ENCODE peak calls at places on chromosomes 2 and 18, in seven cellular contexts. N is Caki2, S is Kasumi-1, U is body of pancreas, G is lower lobe of right lung, B is HFF-Myc, F is substantia nigra. T is an unnamed sample.

GRCh38 chr2:204681412-204681811 is 136.1 kb downstream of the PARD3B start:
- DNase-seq in N (no peak), S (no peak), U (no peak), G (no peak), B (no peak), F (no peak), T (no peak)

GRCh38 chr2:72139871-72140620 is 7.6 kb downstream of the CYP26B1 start:
- DNase-seq in N (no peak), S (no peak), U (peak; percentile 2), G (no peak), B (no peak), F (no peak), T (no peak)

GRCh38 chr2:16821696-16822095 is 156.1 kb upstream of the CYRIA start:
- DNase-seq in N (peak; percentile 77), S (no peak), U (no peak), G (no peak), B (no peak), F (no peak), T (no peak)

GRCh38 chr2:52895726-52896340 is 871.8 kb upstream of the CHAC2 start:
- DNase-seq in N (no peak), S (no peak), U (no peak), G (no peak), B (no peak), F (no peak), T (no peak)

GRCh38 chr2:191069606-191070005 is 55.6 kb upstream of the STAT1 start:
- DNase-seq in N (no peak), S (no peak), U (no peak), G (no peak), B (no peak), F (no peak), T (no peak)

GRCh38 chr2:42102606-42103450 is 55.0 kb downstream of the PKDCC start:
- DNase-seq in N (no peak), S (no peak), U (peak; percentile 66), G (peak; percentile 78), B (no peak), F (no peak), T (no peak)

GRCh38 chr2:3192920-3193319 is 184.7 kb downstream of the EIPR1 start:
- DNase-seq in N (no peak), S (no peak), U (no peak), G (no peak), B (no peak), F (no peak), T (no peak)

GRCh38 chr18:73283788-73284187 is 416.0 kb upstream of the NETO1 start:
- DNase-seq in N (no peak), S (no peak), U (no peak), G (no peak), B (peak; percentile 46), F (no peak), T (peak; percentile 24)

GRCh38 chr2:54092940-54093339 is 22.5 kb upstream of the ACYP2 start:
- DNase-seq in N (no peak), S (no peak), U (no peak), G (no peak), B (no peak), F (no peak), T (no peak)

GRCh38 chr2:231464576-231465540 is 574 bp upstream of the NCL start:
- DNase-seq in N (peak; percentile 80), S (peak; percentile 73), U (peak; percentile 43), G (peak; percentile 98), B (no peak), F (peak; percentile 93), T (no peak)

GRCh38 chr2:149329470-149330126 is 789 bp upstream of the LYPD6 start:
- DNase-seq in N (peak; percentile 76), S (no peak), U (peak; percentile 78), G (peak; percentile 54), B (peak; percentile 31), F (no peak), T (peak; percentile 4)

GRCh38 chr18:61127714-61128485 is 205.3 kb upstream of the CDH20 start:
- DNase-seq in N (no peak), S (no peak), U (no peak), G (no peak), B (no peak), F (no peak), T (no peak)

GRCh38 chr2:228690681-228691080 is 509.2 kb upstream of the SPHKAP start:
- DNase-seq in N (no peak), S (no peak), U (no peak), G (no peak), B (no peak), F (no peak), T (no peak)

GRCh38 chr2:148568597-148568996 is 76.0 kb upstream of the EPC2 start:
- DNase-seq in N (no peak), S (no peak), U (no peak), G (no peak), B (no peak), F (no peak), T (no peak)

GRCh38 chr2:208407667-208408066 is 1.1 kb downstream of the PTH2R start:
- DNase-seq in N (no peak), S (no peak), U (peak; percentile 30), G (no peak), B (no peak), F (no peak), T (no peak)

GRCh38 chr18:136433-136832 is 21.9 kb upstream of the USP14 start:
- DNase-seq in N (no peak), S (no peak), U (no peak), G (no peak), B (no peak), F (no peak), T (no peak)

GRCh38 chr2:29017716-29018275 is 36.7 kb downstream of the TOGARAM2 start:
- DNase-seq in N (no peak), S (no peak), U (no peak), G (no peak), B (no peak), F (no peak), T (no peak)

GRCh38 chr2:96808176-96808837 is 7.8 kb upstream of the CNNM3 start:
- DNase-seq in N (no peak), S (no peak), U (peak; percentile 45), G (no peak), B (no peak), F (no peak), T (no peak)

GRCh38 chr2:60523987-60524386 is 29.5 kb downstream of the BCL11A start:
- DNase-seq in N (no peak), S (no peak), U (no peak), G (no peak), B (no peak), F (no peak), T (no peak)

GRCh38 chr2:220096406-220096805 is 469.0 kb downstream of the SLC4A3 start:
- DNase-seq in N (no peak), S (no peak), U (no peak), G (no peak), B (no peak), F (no peak), T (no peak)

GRCh38 chr2:60549250-60550150 is 4.0 kb downstream of the BCL11A start:
- DNase-seq in N (peak; percentile 36), S (peak; percentile 34), U (peak; percentile 65), G (peak; percentile 63), B (no peak), F (no peak), T (no peak)

GRCh38 chr2:1795842-1796580 is 51.7 kb upstream of the PXDN start:
- DNase-seq in N (no peak), S (no peak), U (no peak), G (no peak), B (no peak), F (no peak), T (peak; percentile 86)

GRCh38 chr18:13181765-13182164 is 36.8 kb upstream of the LDLRAD4 start:
- DNase-seq in N (no peak), S (no peak), U (no peak), G (no peak), B (no peak), F (no peak), T (no peak)

GRCh38 chr2:40256649-40257048 is 195.2 kb downstream of the SLC8A1 start:
- DNase-seq in N (no peak), S (peak; percentile 42), U (no peak), G (no peak), B (no peak), F (no peak), T (no peak)

GRCh38 chr2:88832256-88832991 is 141.0 kb downstream of the RPIA start:
- DNase-seq in N (no peak), S (no peak), U (no peak), G (no peak), B (no peak), F (no peak), T (no peak)

GRCh38 chr2:60480089-60480773 is 73.2 kb downstream of the BCL11A start:
- DNase-seq in N (peak; percentile 13), S (no peak), U (peak; percentile 62), G (no peak), B (no peak), F (no peak), T (no peak)

GRCh38 chr2:109435866-109436634 is 177.7 kb downstream of the SEPTIN10 start:
- DNase-seq in N (no peak), S (no peak), U (no peak), G (peak; percentile 39), B (no peak), F (no peak), T (no peak)

GRCh38 chr2:77191665-77192064 is 330.5 kb downstream of the LRRTM4 start:
- DNase-seq in N (no peak), S (no peak), U (no peak), G (no peak), B (no peak), F (no peak), T (no peak)

GRCh38 chr2:186546842-186547241 is 43.0 kb upstream of the ITGAV start:
- DNase-seq in N (no peak), S (no peak), U (no peak), G (no peak), B (no peak), F (no peak), T (peak; percentile 60)

GRCh38 chr2:169066817-169067356 is 2.5 kb upstream of the DHRS9 start:
- DNase-seq in N (no peak), S (peak; percentile 53), U (no peak), G (no peak), B (no peak), F (no peak), T (no peak)

GRCh38 chr2:219228026-219228744 is 1.3 kb downstream of the ATG9A start:
- DNase-seq in N (no peak), S (peak; percentile 4), U (no peak), G (no peak), B (no peak), F (no peak), T (no peak)

GRCh38 chr2:230932556-230933511 is 7.8 kb upstream of the GPR55 start:
- DNase-seq in N (no peak), S (peak; percentile 3), U (peak; percentile 31), G (peak; percentile 57), B (no peak), F (no peak), T (peak; percentile 6)

GRCh38 chr2:27356056-27356381 is 545 bp downstream of the GTF3C2 start:
- DNase-seq in N (no peak), S (peak; percentile 62), U (peak; percentile 45), G (peak; percentile 78), B (no peak), F (peak; percentile 4), T (no peak)

GRCh38 chr2:148554459-148555247 is 89.9 kb upstream of the EPC2 start:
- DNase-seq in N (no peak), S (no peak), U (no peak), G (no peak), B (no peak), F (no peak), T (no peak)

GRCh38 chr2:106197878-106198277 is 3.8 kb upstream of the UXS1 start:
- DNase-seq in N (peak; percentile 92), S (no peak), U (peak; percentile 9), G (no peak), B (no peak), F (no peak), T (peak; percentile 93)

GRCh38 chr2:201158111-201158929 is 24.6 kb upstream of the CASP10 start:
- DNase-seq in N (peak; percentile 85), S (peak; percentile 100), U (peak; percentile 78), G (peak; percentile 79), B (peak; percentile 61), F (peak; percentile 49), T (peak; percentile 31)

T was measured in BJ.